ENCODE peak calls at places on chromosomes 5 and 9, in four cellular contexts. L is IMR-90, A is H9, N is neuronal stem cell. I is an unnamed sample.

GRCh38 chr9:82961504-82962125 is 101.3 kb downstream of the RASEF start:
- DNase-seq in A (peak), N (peak), L (peak), I (peak)

GRCh38 chr5:1020461-1020961 is 11.9 kb downstream of the NKD2 start:
- DNase-seq in N (no peak), A (no peak), L (no peak), I (no peak)

GRCh38 chr5:66113160-66113559 is 30.9 kb upstream of the SREK1 start:
- DNase-seq in N (no peak), L (peak), A (no peak), I (peak)

GRCh38 chr9:89677696-89678393 is 73.0 kb downstream of the GADD45G start:
- DNase-seq in L (no peak), N (peak), A (peak), I (no peak)

GRCh38 chr5:179139936-179140235 is 79.7 kb downstream of the ZNF354C start:
- DNase-seq in L (no peak), N (no peak), A (no peak), I (no peak)

GRCh38 chr9:136876476-136876875 is 9.8 kb upstream of the TRAF2 start:
- DNase-seq in L (no peak), A (no peak), N (no peak), I (no peak)

GRCh38 chr5:72467987-72468386 is 39.2 kb downstream of the ZNF366 start:
- DNase-seq in N (no peak), A (no peak), L (peak), I (peak)

GRCh38 chr5:102762095-102762534 is 7.0 kb downstream of the PAM start:
- DNase-seq in A (no peak), N (no peak), L (peak), I (peak)

GRCh38 chr5:57244331-57244730 is 70.5 kb downstream of the GPBP1 start:
- DNase-seq in L (no peak), A (no peak), N (no peak), I (no peak)

GRCh38 chr5:112812549-112812948 is 48.5 kb upstream of the SRP19 start:
- DNase-seq in A (no peak), N (no peak), L (no peak), I (no peak)

DNA sequence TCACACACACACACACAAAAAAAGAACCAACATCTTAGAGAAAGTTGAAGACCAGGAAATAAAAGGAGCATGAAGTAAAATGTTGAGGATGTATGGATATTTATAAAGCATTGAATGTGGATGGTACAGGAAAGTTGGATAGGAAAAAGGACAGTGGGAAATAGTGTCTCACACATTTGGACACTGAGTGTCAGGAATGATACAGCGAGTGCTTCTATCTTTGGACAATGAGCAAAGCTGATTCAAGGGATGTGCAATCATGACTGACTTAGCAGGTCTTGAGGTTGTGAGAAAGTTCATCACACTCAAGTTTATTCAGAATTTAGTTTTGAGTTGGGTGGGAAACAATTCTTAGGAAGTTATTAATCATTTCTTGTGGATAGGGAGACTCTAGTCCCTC is 50.1 kb upstream of the SRP19 start:
- DNase-seq in L (no peak), A (no peak), N (no peak), I (no peak)
- H2BK120ac ChIP-seq in L (no peak), A (no peak), N (no peak), I (no peak)

GRCh38 chr9:34623386-34624235 is 3.3 kb upstream of the DCTN3 start:
- DNase-seq in L (no peak), N (no peak), A (no peak), I (no peak)
- H4K8ac ChIP-seq in L (no peak), N (peak), A (no peak), I (no peak)

DNA sequence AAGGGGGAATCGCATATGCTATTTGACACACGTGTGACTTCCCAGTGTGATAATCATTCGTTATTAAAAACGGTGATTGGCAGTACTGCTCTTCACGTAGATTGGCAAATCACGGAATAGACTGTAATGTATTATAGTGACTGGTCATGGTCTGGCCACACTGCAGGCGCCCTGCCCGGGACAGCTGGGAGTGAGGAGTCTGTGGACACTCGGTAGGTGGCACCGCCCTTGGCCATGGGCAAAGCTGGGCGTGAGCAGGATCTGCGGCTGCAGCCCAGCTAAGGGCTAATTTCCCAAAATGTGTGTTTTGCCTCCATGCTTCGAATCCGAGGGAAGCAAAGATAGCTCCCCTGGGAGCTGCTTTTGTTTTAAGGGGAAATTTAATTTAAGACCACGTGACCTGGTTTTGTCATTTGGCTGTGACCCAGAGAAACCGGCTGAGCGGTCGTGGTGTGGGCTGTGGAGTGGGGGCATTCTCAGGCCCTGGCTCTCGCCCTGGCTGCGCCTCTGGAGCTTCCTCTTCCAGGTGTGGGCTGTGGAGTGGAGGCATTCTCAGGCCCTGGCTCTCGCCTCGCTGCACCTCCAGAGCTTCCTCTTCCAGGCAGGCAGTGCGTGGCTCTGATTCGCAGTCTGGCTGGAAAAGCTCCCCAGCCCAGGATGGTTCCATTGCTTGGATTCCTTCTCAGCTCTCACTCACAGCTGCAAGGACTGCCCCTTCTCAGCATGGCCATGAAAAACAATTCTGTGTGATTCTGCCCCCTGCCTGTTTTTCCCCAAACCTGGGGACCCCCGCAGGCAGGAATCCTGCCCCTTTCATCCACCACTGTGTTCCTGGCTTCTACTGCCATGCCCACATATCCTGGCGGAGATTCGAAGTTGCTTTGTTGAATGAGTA is 131.1 kb downstream of the OLFM1 start:
- DNase-seq in A (peak), N (no peak), L (no peak), I (no peak)
- H3K4ac ChIP-seq in A (no peak), N (no peak), L (no peak), I (no peak)

DNA sequence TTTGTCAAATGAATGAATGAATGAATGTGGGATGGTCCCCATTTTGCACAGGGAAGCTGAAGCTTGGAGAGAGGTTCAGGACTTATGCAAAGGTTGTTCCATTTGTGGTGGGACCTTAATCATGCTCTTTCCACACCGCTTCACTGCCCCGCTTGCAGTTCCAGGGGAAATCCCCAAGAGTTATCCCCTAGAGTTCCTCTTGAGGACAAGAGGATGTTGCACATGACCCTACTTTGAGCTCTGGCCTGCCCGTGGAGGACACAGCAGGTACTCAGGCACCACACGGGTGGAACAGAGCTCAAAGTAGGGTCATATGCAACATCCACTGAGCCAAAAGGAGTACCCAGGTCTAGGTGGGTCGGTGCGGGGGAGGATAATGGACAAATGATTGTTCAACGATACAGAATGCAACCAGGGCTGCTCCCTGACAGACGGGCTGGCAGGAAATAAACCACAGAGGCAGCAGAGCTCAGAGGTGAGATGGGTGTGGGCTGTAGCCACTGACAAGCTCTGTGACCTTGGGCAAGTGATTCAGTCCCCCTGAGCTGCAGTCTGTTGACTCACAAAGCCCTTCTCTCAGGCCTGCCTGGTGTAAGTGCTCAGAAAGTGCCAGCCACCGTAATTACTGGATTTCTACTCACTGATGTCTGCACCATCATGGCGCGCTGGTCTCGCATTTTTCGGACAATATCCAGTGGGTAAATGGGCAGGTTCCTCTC is 60.3 kb upstream of the EPB41L4B start:
- DNase-seq in N (no peak), A (no peak), L (peak), I (no peak)
- H2BK120ac ChIP-seq in N (no peak), A (no peak), L (no peak), I (no peak)

GRCh38 chr9:101485873-101486692 is 47.6 kb upstream of the RNF20 start:
- DNase-seq in N (peak), L (peak), A (peak), I (peak)
- H4K8ac ChIP-seq in N (peak), L (peak), A (no peak), I (peak)

I was measured in mesenchymal stem cell.